ENCODE peak calls at places on chromosomes 4 and X, in ten cellular contexts. One of them, this sample, is unnamed.

GRCh38 chr4:152265149-152265621 is 270.7 kb downstream of the FBXW7 start:
- DNase-seq in GM12891: no peak
- DNase-seq in H54: peak; percentile 20
- DNase-seq in tibial nerve: no peak
- DNase-seq in spleen: no peak
- DNase-seq in IMR-90: peak; percentile 92
- DNase-seq in K562: no peak
- DNase-seq in adrenal gland: no peak
- DNase-seq in testis: no peak
- DNase-seq in Peyer's patch: no peak
- DNase-seq in this sample: no peak

GRCh38 chr4:8195841-8196460 is 3.1 kb upstream of the SH3TC1 start:
- DNase-seq in tibial nerve: no peak
- DNase-seq in spleen: no peak
- DNase-seq in K562: no peak
- DNase-seq in Peyer's patch: no peak
- DNase-seq in testis: no peak
- DNase-seq in H54: no peak
- DNase-seq in IMR-90: no peak
- DNase-seq in adrenal gland: peak; percentile 60
- DNase-seq in GM12891: no peak
- DNase-seq in this sample: no peak

GRCh38 chrX:119753639-119754257 is 4.6 kb upstream of the SOWAHD start:
- DNase-seq in Peyer's patch: no peak
- DNase-seq in IMR-90: peak; percentile 24
- DNase-seq in testis: no peak
- DNase-seq in K562: peak; percentile 32
- DNase-seq in adrenal gland: peak; percentile 26
- DNase-seq in H54: no peak
- DNase-seq in spleen: peak; percentile 32
- DNase-seq in GM12891: no peak
- DNase-seq in tibial nerve: peak; percentile 31
- DNase-seq in this sample: no peak

GRCh38 chrX:106949366-106949765 is 29.2 kb downstream of the CLDN2 start:
- DNase-seq in IMR-90: no peak
- DNase-seq in K562: no peak
- DNase-seq in spleen: no peak
- DNase-seq in H54: no peak
- DNase-seq in Peyer's patch: no peak
- DNase-seq in testis: no peak
- DNase-seq in GM12891: no peak
- DNase-seq in tibial nerve: no peak
- DNase-seq in adrenal gland: no peak
- DNase-seq in this sample: no peak

GRCh38 chrX:28628101-28628500 is 40.9 kb downstream of the IL1RAPL1 start:
- DNase-seq in adrenal gland: no peak
- DNase-seq in spleen: no peak
- DNase-seq in Peyer's patch: no peak
- DNase-seq in K562: no peak
- DNase-seq in tibial nerve: no peak
- DNase-seq in IMR-90: no peak
- DNase-seq in GM12891: no peak
- DNase-seq in H54: no peak
- DNase-seq in testis: no peak
- DNase-seq in this sample: no peak

GRCh38 chr4:175776217-175776616 is 35.8 kb downstream of the GPM6A start:
- DNase-seq in H54: no peak
- DNase-seq in GM12891: no peak
- DNase-seq in tibial nerve: no peak
- DNase-seq in adrenal gland: no peak
- DNase-seq in K562: no peak
- DNase-seq in testis: no peak
- DNase-seq in Peyer's patch: no peak
- DNase-seq in spleen: no peak
- DNase-seq in IMR-90: no peak
- DNase-seq in this sample: no peak

GRCh38 chrX:83511208-83511607 is 3.1 kb downstream of the POU3F4 start:
- DNase-seq in adrenal gland: no peak
- DNase-seq in spleen: no peak
- DNase-seq in tibial nerve: no peak
- DNase-seq in H54: no peak
- DNase-seq in GM12891: no peak
- DNase-seq in testis: no peak
- DNase-seq in K562: no peak
- DNase-seq in IMR-90: no peak
- DNase-seq in Peyer's patch: no peak
- DNase-seq in this sample: no peak

GRCh38 chrX:22686138-22686541 is 313.6 kb upstream of the DDX53 start:
- DNase-seq in adrenal gland: peak; percentile 17
- DNase-seq in Peyer's patch: no peak
- DNase-seq in spleen: peak; percentile 51
- DNase-seq in GM12891: no peak
- DNase-seq in tibial nerve: peak; percentile 54
- DNase-seq in H54: no peak
- DNase-seq in testis: peak; percentile 17
- DNase-seq in K562: no peak
- DNase-seq in IMR-90: peak; percentile 73
- DNase-seq in this sample: no peak

GRCh38 chr4:142648378-142648777 is 197.7 kb downstream of the INPP4B start:
- DNase-seq in K562: no peak
- DNase-seq in adrenal gland: no peak
- DNase-seq in Peyer's patch: no peak
- DNase-seq in testis: no peak
- DNase-seq in IMR-90: no peak
- DNase-seq in GM12891: no peak
- DNase-seq in spleen: no peak
- DNase-seq in tibial nerve: no peak
- DNase-seq in H54: no peak
- DNase-seq in this sample: no peak

GRCh38 chrX:106341823-106342222 is 173.7 kb downstream of the PWWP3B start:
- DNase-seq in H54: no peak
- DNase-seq in K562: no peak
- DNase-seq in IMR-90: no peak
- DNase-seq in testis: no peak
- DNase-seq in adrenal gland: no peak
- DNase-seq in Peyer's patch: no peak
- DNase-seq in GM12891: no peak
- DNase-seq in spleen: no peak
- DNase-seq in tibial nerve: no peak
- DNase-seq in this sample: no peak

GRCh38 chr4:6901669-6902317 is 7.8 kb upstream of the TBC1D14 start:
- DNase-seq in tibial nerve: no peak
- DNase-seq in spleen: peak; percentile 65
- DNase-seq in GM12891: no peak
- DNase-seq in K562: no peak
- DNase-seq in testis: no peak
- DNase-seq in Peyer's patch: no peak
- DNase-seq in H54: no peak
- DNase-seq in adrenal gland: no peak
- DNase-seq in IMR-90: no peak
- DNase-seq in this sample: no peak
- TF ChIP-seq POLR2A in tibial nerve: no peak
- TF ChIP-seq POLR2A in spleen: no peak
- TF ChIP-seq POLR2A in GM12891: no peak
- TF ChIP-seq POLR2A in K562: no peak
- TF ChIP-seq POLR2A in testis: no peak
- TF ChIP-seq POLR2A in Peyer's patch: no peak
- TF ChIP-seq POLR2A in H54: no peak
- TF ChIP-seq POLR2A in adrenal gland: no peak
- TF ChIP-seq POLR2A in IMR-90: no peak
- TF ChIP-seq POLR2A in this sample: no peak

DNA sequence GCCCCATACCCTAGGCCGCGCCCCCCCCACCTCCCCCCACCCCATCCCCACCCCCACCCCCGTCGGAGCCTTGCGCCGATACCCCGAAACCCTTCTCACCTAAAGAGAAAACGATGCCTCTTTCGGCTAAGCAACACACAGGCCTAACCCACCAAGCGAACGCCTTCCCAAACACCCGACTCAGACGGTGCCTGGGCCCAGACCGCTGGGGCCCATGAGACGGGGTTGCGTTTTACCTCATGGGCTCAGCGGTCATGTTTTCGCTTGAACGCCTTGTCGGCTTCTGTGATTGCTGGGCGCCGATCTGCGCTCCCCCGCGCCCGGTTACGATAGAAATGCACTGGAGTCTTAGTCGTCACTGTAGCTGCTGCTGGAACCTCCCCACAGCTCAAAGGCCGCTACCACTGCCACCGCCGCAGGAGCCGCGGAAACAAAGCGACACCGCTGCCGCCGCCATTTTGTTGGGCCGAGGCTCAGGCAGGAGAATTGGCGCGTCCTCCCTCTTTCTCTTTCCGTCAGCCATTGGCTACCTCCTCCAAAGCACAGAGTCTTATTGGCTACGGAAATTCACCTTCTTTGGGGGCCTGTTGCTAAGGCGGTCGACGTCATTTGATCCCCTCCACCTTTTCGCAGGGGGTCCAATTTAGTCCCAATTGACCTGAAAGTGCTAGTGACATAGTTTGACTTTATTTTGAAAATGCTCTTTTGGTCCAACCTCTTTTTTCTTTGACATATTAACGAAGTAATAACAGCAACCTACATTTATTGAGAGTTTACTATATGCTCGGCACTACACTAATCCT is at the start of gene ATRX:
- DNase-seq in GM12891: peak; percentile 48
- DNase-seq in tibial nerve: peak; percentile 44
- DNase-seq in testis: peak; percentile 84
- DNase-seq in K562: peak; percentile 37
- DNase-seq in Peyer's patch: peak; percentile 66
- DNase-seq in adrenal gland: peak; percentile 76
- DNase-seq in spleen: peak; percentile 91
- DNase-seq in H54: peak; percentile 52
- DNase-seq in IMR-90: peak; percentile 79
- DNase-seq in this sample: peak; percentile 56
- TF ChIP-seq POLR2A in GM12891: peak; percentile 84
- TF ChIP-seq POLR2A in tibial nerve: no peak
- TF ChIP-seq POLR2A in testis: no peak
- TF ChIP-seq POLR2A in K562: peak; percentile 84
- TF ChIP-seq POLR2A in Peyer's patch: peak; percentile 26
- TF ChIP-seq POLR2A in adrenal gland: peak; percentile 60
- TF ChIP-seq POLR2A in spleen: no peak
- TF ChIP-seq POLR2A in H54: peak; percentile 76
- TF ChIP-seq POLR2A in IMR-90: peak; percentile 86
- TF ChIP-seq POLR2A in this sample: peak; percentile 86

DNA sequence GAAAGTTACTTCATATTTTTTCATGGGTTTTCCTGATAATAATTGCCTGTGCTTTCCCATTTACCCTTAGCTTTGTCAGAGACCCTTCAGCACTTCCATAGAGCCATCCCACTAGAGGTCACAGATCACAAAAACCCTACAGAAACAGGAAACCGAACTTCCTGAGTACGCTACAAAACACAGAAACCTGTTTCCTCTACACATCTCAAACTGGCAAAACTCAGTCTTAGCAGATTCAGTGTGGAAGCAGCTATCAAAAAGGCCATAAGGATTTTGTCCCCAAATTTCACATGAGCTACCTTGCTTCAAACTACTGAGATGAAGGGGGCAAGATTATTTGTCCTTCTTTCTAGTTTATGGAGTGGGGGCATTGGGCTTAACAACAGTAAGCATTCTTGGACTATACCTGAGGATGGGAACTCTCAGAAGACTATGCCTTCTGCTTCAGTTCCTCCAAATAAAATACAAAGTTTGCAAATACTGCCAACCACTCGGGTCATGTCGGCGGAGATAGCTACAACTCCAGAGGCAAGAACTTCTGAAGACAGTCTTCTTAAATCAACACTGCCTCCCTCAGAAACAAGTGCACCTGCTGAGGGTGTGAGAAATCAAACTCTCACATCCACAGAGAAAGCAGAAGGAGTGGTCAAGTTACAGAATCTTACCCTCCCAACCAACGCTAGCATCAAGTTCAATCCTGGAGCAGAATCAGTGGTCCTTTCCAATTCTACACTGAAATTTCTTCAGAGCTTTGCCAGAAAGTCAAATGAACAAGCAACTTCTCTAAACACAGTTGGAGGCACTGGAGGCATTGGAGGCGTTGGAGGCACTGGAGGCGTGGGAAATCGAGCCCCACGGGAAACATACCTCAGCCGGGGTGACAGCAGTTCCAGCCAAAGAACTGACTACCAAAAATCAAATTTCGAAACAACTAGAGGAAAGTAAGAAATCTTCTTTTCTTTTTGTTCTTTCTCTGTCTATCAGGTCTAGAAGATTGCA is at the start of gene MMRN1:
- DNase-seq in Peyer's patch: no peak
- DNase-seq in adrenal gland: no peak
- DNase-seq in GM12891: no peak
- DNase-seq in testis: no peak
- DNase-seq in tibial nerve: no peak
- DNase-seq in IMR-90: no peak
- DNase-seq in spleen: no peak
- DNase-seq in H54: no peak
- DNase-seq in K562: no peak
- DNase-seq in this sample: no peak
- TF ChIP-seq POLR2A in Peyer's patch: no peak
- TF ChIP-seq POLR2A in adrenal gland: no peak
- TF ChIP-seq POLR2A in GM12891: no peak
- TF ChIP-seq POLR2A in testis: no peak
- TF ChIP-seq POLR2A in tibial nerve: no peak
- TF ChIP-seq POLR2A in IMR-90: no peak
- TF ChIP-seq POLR2A in spleen: no peak
- TF ChIP-seq POLR2A in H54: no peak
- TF ChIP-seq POLR2A in K562: no peak
- TF ChIP-seq POLR2A in this sample: no peak

GRCh38 chr4:169628579-169628978 is 8.2 kb downstream of the CLCN3 start:
- DNase-seq in H54: no peak
- DNase-seq in tibial nerve: no peak
- DNase-seq in K562: no peak
- DNase-seq in adrenal gland: no peak
- DNase-seq in spleen: no peak
- DNase-seq in testis: no peak
- DNase-seq in Peyer's patch: no peak
- DNase-seq in GM12891: no peak
- DNase-seq in IMR-90: no peak
- DNase-seq in this sample: no peak

GRCh38 chr4:169626328-169627282 is 6.2 kb downstream of the CLCN3 start:
- DNase-seq in H54: no peak
- DNase-seq in testis: no peak
- DNase-seq in IMR-90: no peak
- DNase-seq in K562: peak; percentile 59
- DNase-seq in tibial nerve: no peak
- DNase-seq in spleen: no peak
- DNase-seq in adrenal gland: peak; percentile 9
- DNase-seq in Peyer's patch: no peak
- DNase-seq in GM12891: no peak
- DNase-seq in this sample: no peak

GRCh38 chr4:169625886-169626285 is 5.5 kb downstream of the CLCN3 start:
- DNase-seq in K562: peak; percentile 37
- DNase-seq in GM12891: no peak
- DNase-seq in testis: no peak
- DNase-seq in adrenal gland: peak; percentile 48
- DNase-seq in tibial nerve: no peak
- DNase-seq in spleen: no peak
- DNase-seq in Peyer's patch: no peak
- DNase-seq in IMR-90: no peak
- DNase-seq in H54: no peak
- DNase-seq in this sample: no peak

GRCh38 chr4:169630069-169630468 is 9.7 kb downstream of the CLCN3 start:
- DNase-seq in IMR-90: no peak
- DNase-seq in GM12891: no peak
- DNase-seq in Peyer's patch: no peak
- DNase-seq in testis: no peak
- DNase-seq in K562: no peak
- DNase-seq in tibial nerve: no peak
- DNase-seq in H54: no peak
- DNase-seq in adrenal gland: no peak
- DNase-seq in spleen: no peak
- DNase-seq in this sample: no peak

GRCh38 chr4:169627307-169627706 is 6.9 kb downstream of the CLCN3 start:
- DNase-seq in GM12891: no peak
- DNase-seq in testis: no peak
- DNase-seq in K562: no peak
- DNase-seq in H54: no peak
- DNase-seq in IMR-90: no peak
- DNase-seq in tibial nerve: no peak
- DNase-seq in Peyer's patch: no peak
- DNase-seq in adrenal gland: no peak
- DNase-seq in spleen: no peak
- DNase-seq in this sample: no peak
- TF ChIP-seq POLR2A in GM12891: no peak
- TF ChIP-seq POLR2A in testis: no peak
- TF ChIP-seq POLR2A in K562: no peak
- TF ChIP-seq POLR2A in H54: no peak
- TF ChIP-seq POLR2A in IMR-90: no peak
- TF ChIP-seq POLR2A in tibial nerve: no peak
- TF ChIP-seq POLR2A in Peyer's patch: no peak
- TF ChIP-seq POLR2A in adrenal gland: no peak
- TF ChIP-seq POLR2A in spleen: no peak
- TF ChIP-seq POLR2A in this sample: no peak